ENCODE peak calls at places on chromosomes 3 and 15, in eight cellular contexts. M is neural crest cell; U is fibroblast of the aortic adventitia; V is CD8-positive, alpha-beta T cell; H is HFFc6; D is heart right ventricle; G is thoracic aorta; I is uterus. P is an unnamed sample.

GRCh38 chr3:125061170-125061569 is 5.4 kb upstream of the HEG1 start:
- DNase-seq in M (no peak), U (peak), V (no peak), H (peak), D (peak), G (no peak), I (peak), P (no peak)

GRCh38 chr15:68366314-68366713 is 65.6 kb downstream of the ITGA11 start:
- DNase-seq in M (no peak), U (no peak), V (no peak), H (no peak), D (no peak), G (peak), I (no peak), P (no peak)

GRCh38 chr3:66353530-66353929 is 132.7 kb downstream of the SLC25A26 start:
- DNase-seq in M (no peak), U (peak), V (no peak), H (no peak), D (no peak), G (no peak), I (no peak), P (no peak)

GRCh38 chr3:107661447-107662108 is 138.8 kb downstream of the BBX start:
- DNase-seq in M (no peak), U (peak), V (no peak), H (no peak), D (no peak), G (no peak), I (no peak), P (no peak)

GRCh38 chr15:101469520-101470288 is 19.8 kb downstream of the PCSK6 start:
- DNase-seq in M (no peak), U (peak), V (no peak), H (no peak), D (no peak), G (no peak), I (no peak), P (no peak)

GRCh38 chr3:80213076-80213475 is 445.3 kb upstream of the ROBO1 start:
- DNase-seq in M (no peak), U (no peak), V (no peak), H (no peak), D (no peak), G (no peak), I (no peak), P (no peak)

GRCh38 chr3:154728285-154728684 is 298.3 kb upstream of the GPR149 start:
- DNase-seq in M (no peak), U (no peak), V (no peak), H (no peak), D (no peak), G (no peak), I (no peak), P (no peak)

GRCh38 chr3:71226565-71227281 is 356.8 kb downstream of the FOXP1 start:
- DNase-seq in M (no peak), U (peak), V (peak), H (no peak), D (peak), G (no peak), I (no peak), P (no peak)

GRCh38 chr3:187136936-187137335 is 2.4 kb downstream of the RPL39L start:
- DNase-seq in M (no peak), U (peak), V (no peak), H (peak), D (no peak), G (no peak), I (no peak), P (no peak)

GRCh38 chr15:35867371-35867770 is 321.4 kb upstream of the DPH6 start:
- DNase-seq in M (no peak), U (no peak), V (no peak), H (no peak), D (no peak), G (no peak), I (no peak), P (no peak)

GRCh38 chr3:144053121-144053520 is 81.5 kb downstream of the DIPK2A start:
- DNase-seq in M (no peak), U (peak), V (no peak), H (peak), D (no peak), G (no peak), I (no peak), P (no peak)

GRCh38 chr3:185327052-185327451 is 35.9 kb upstream of the MAP3K13 start:
- DNase-seq in M (no peak), U (no peak), V (no peak), H (no peak), D (no peak), G (no peak), I (no peak), P (no peak)

GRCh38 chr3:39183231-39184080 is 8.9 kb downstream of the XIRP1 start:
- DNase-seq in M (no peak), U (no peak), V (no peak), H (no peak), D (no peak), G (no peak), I (no peak), P (no peak)

GRCh38 chr3:126208618-126209256 is 28.4 kb upstream of the ALDH1L1 start:
- DNase-seq in M (no peak), U (peak), V (no peak), H (peak), D (peak), G (peak), I (peak), P (no peak)

GRCh38 chr3:114800272-114800671 is 346.8 kb downstream of the ZBTB20 start:
- DNase-seq in M (no peak), U (no peak), V (no peak), H (no peak), D (no peak), G (no peak), I (no peak), P (no peak)

GRCh38 chr15:41698779-41699178 is 38.6 kb downstream of the MGA start:
- DNase-seq in M (no peak), U (no peak), V (no peak), H (peak), D (no peak), G (no peak), I (no peak), P (no peak)

GRCh38 chr3:50599115-50599715 is 12.4 kb downstream of the CISH start:
- DNase-seq in M (no peak), U (no peak), V (no peak), H (no peak), D (peak), G (no peak), I (no peak), P (no peak)

GRCh38 chr3:123546133-123546755 is 38.6 kb downstream of the HACD2 start:
- DNase-seq in M (no peak), U (peak), V (no peak), H (peak), D (no peak), G (no peak), I (no peak), P (no peak)

GRCh38 chr3:123159926-123160635 is 41.7 kb upstream of the SEC22A start:
- DNase-seq in M (no peak), U (peak), V (no peak), H (peak), D (no peak), G (no peak), I (no peak), P (no peak)

GRCh38 chr3:126551066-126551838 is 7.5 kb downstream of the C3orf22 start:
- DNase-seq in M (no peak), U (peak), V (no peak), H (no peak), D (no peak), G (no peak), I (peak), P (no peak)

GRCh38 chr3:19543212-19543841 is 390.7 kb downstream of the EFHB start:
- DNase-seq in M (no peak), U (no peak), V (no peak), H (no peak), D (no peak), G (no peak), I (no peak), P (peak)

GRCh38 chr3:72128906-72129305 is 344.0 kb upstream of the PROK2 start:
- DNase-seq in M (no peak), U (peak), V (no peak), H (no peak), D (no peak), G (no peak), I (no peak), P (no peak)

GRCh38 chr15:90419738-90420487 is 31.9 kb downstream of the IQGAP1 start:
- DNase-seq in M (no peak), U (peak), V (no peak), H (peak), D (no peak), G (no peak), I (no peak), P (no peak)

GRCh38 chr3:8441969-8442559 is 59.6 kb upstream of the LMCD1 start:
- DNase-seq in M (peak), U (peak), V (no peak), H (peak), D (no peak), G (no peak), I (no peak), P (peak)

GRCh38 chr15:84725001-84725491 is 9.1 kb upstream of the SEC11A start:
- DNase-seq in M (no peak), U (peak), V (no peak), H (peak), D (no peak), G (no peak), I (no peak), P (no peak)

GRCh38 chr3:138984816-138985215 is 21.3 kb downstream of the PRR23A start:
- DNase-seq in M (no peak), U (no peak), V (no peak), H (no peak), D (no peak), G (no peak), I (no peak), P (no peak)

GRCh38 chr15:29936353-29937049 is 114.2 kb upstream of the TJP1 start:
- DNase-seq in M (no peak), U (no peak), V (no peak), H (no peak), D (no peak), G (no peak), I (no peak), P (no peak)

GRCh38 chr15:29934251-29934650 is 112.0 kb upstream of the TJP1 start:
- DNase-seq in M (no peak), U (peak), V (no peak), H (peak), D (no peak), G (no peak), I (no peak), P (no peak)

GRCh38 chr15:29937956-29938355 is 115.7 kb upstream of the TJP1 start:
- DNase-seq in M (no peak), U (peak), V (no peak), H (no peak), D (no peak), G (no peak), I (no peak), P (no peak)

GRCh38 chr15:29933043-29933442 is 110.8 kb upstream of the TJP1 start:
- DNase-seq in M (no peak), U (no peak), V (no peak), H (no peak), D (no peak), G (no peak), I (no peak), P (no peak)

DNA sequence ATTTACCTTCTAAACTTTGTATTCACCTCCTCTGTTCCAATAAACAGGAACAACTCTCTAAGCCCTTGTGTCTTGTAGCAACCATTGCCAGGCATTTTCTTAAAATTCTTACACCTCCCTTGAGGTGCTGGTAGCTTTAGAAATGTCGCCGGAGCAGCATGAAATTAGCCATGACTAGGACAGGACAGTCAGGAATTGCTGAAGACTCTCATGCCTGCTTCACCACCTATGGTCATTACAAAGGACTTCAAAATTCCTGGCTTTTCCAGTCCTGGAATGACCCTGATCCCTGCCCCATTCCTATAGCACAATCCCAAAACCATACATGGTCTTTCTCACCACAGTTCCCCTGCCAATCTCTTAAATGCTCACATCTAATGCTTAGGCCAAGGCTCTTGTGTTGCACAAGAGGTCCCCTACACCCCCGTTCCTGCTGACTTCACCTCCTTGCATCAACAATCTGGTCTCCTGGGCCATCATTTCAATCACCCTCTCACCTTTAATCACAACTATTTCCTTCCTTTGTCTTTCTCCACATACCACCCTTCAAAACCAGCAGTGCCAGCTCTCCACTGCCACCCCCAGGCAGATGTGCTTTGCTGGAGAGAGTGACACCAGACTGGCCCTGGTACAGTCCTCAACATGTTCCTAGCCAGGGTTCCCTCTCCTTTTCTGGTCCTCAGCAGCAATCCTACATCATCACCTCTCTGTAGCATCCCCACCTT is 113.2 kb upstream of the TJP1 start:
- DNase-seq in M (no peak), U (no peak), V (no peak), H (no peak), D (no peak), G (no peak), I (no peak), P (no peak)
- TF ChIP-seq CTCF in M (no peak), U (peak), V (no peak), H (peak), D (peak), G (no peak), I (no peak), P (no peak)

DNA sequence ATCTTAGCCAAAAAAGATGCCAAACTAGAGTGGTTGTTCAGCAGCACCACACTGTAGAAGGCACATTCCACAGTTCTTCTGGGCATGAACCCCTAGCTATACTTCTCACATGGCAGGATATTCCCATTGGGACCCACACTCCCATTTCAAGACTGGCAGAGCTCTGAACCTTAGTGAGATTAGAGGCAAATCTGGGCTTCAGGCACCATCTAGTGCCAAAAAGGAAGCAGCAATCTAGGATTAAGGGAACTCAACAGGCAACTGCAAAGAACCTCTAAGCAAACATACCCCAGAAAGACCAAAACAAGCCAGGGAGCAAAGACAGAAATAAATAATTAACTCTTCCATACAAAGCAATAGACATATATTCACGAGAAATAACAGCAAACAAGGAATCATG is 66.2 kb downstream of the TAFA4 start:
- DNase-seq in M (no peak), U (no peak), V (no peak), H (no peak), D (no peak), G (no peak), I (no peak), P (no peak)
- TF ChIP-seq CTCF in M (peak), U (no peak), V (no peak), H (no peak), D (no peak), G (no peak), I (no peak), P (no peak)

GRCh38 chr15:77907824-77908751 is 169.4 kb downstream of the TBC1D2B start:
- DNase-seq in M (no peak), U (no peak), V (peak), H (peak), D (no peak), G (no peak), I (no peak), P (no peak)
- TF ChIP-seq CTCF in M (no peak), U (no peak), V (no peak), H (peak), D (peak), G (no peak), I (no peak), P (no peak)

DNA sequence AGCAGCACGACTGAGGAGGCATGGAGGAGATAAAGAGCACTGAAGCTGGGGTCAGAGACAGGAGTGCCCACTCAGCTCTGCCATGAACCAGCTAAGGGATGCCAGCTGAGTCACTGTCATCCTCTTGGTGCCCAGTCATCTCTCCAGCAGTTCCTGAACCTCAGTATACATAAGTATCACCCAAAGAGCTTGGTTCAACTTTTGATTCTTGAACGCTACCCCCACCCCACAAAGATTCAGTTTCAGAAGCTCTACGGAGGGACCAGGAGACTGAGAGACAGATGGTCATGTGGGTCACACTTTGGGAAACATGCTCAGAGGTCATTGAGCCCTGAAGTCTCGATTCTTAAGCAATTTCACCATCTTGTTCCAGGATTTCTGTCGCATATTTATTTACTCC is 108.4 kb downstream of the ALDH1A2 start:
- DNase-seq in M (no peak), U (no peak), V (no peak), H (no peak), D (no peak), G (no peak), I (no peak), P (no peak)
- TF ChIP-seq CTCF in M (no peak), U (no peak), V (no peak), H (no peak), D (no peak), G (no peak), I (no peak), P (no peak)

GRCh38 chr3:128133273-128133883 is 9.8 kb upstream of the RUVBL1 start:
- DNase-seq in M (peak), U (peak), V (peak), H (peak), D (no peak), G (no peak), I (no peak), P (no peak)
- TF ChIP-seq CTCF in M (peak), U (peak), V (peak), H (peak), D (peak), G (no peak), I (peak), P (peak)